ENCODE peak calls at places on chromosome 3, in five cellular contexts. S is IMR-90, U is Calu3, V is RWPE1, Y is GM20000. T is an unnamed sample.

GRCh38 chr3:172175254-172175599 is 135.8 kb downstream of the FNDC3B start:
- DNase-seq in U (no peak), Y (no peak), V (no peak), S (no peak), T (no peak)

GRCh38 chr3:31132132-31132769 is 237.8 kb upstream of the GADL1 start:
- DNase-seq in Y (peak; percentile 8), S (peak; percentile 53), V (peak; percentile 36), U (peak; percentile 17), T (no peak)

GRCh38 chr3:58052373-58053273 is 44.4 kb downstream of the FLNB start:
- DNase-seq in Y (no peak), U (peak; percentile 77), S (peak; percentile 99), V (peak; percentile 88), T (peak; percentile 75)

GRCh38 chr3:61927332-61927731 is 366.0 kb downstream of the PTPRG start:
- DNase-seq in S (peak; percentile 77), V (no peak), Y (no peak), U (no peak), T (no peak)

GRCh38 chr3:174156200-174156599 is 702.9 kb upstream of the NAALADL2 start:
- DNase-seq in V (no peak), Y (no peak), U (no peak), S (no peak), T (no peak)

GRCh38 chr3:149955449-149955848 is 15.2 kb downstream of the PFN2 start:
- DNase-seq in V (no peak), U (no peak), Y (no peak), S (no peak), T (no peak)

GRCh38 chr3:99753268-99753975 is 64.2 kb upstream of the CMSS1 start:
- DNase-seq in V (peak; percentile 53), S (peak; percentile 86), U (peak; percentile 42), Y (peak; percentile 47), T (no peak)

GRCh38 chr3:44016818-44017217 is 224.9 kb upstream of the TOPAZ1 start:
- DNase-seq in S (no peak), U (no peak), Y (no peak), V (no peak), T (no peak)

GRCh38 chr3:53846134-53846850 is at the start of the genes CHDH and IL17RB:
- DNase-seq in S (no peak), U (peak; percentile 85), V (peak; percentile 5), Y (peak; percentile 84), T (no peak)

GRCh38 chr3:15050405-15051092 is 14.6 kb downstream of the MRPS25 start:
- DNase-seq in U (no peak), S (no peak), Y (peak; percentile 78), V (no peak), T (no peak)

GRCh38 chr3:169662215-169663070 is 1.1 kb downstream of the MECOM start:
- DNase-seq in V (peak; percentile 65), S (peak; percentile 57), U (peak; percentile 97), Y (peak; percentile 81), T (no peak)

GRCh38 chr3:182957676-182958075 is 22.7 kb downstream of the DCUN1D1 start:
- DNase-seq in U (no peak), S (no peak), V (no peak), Y (no peak), T (no peak)

DNA sequence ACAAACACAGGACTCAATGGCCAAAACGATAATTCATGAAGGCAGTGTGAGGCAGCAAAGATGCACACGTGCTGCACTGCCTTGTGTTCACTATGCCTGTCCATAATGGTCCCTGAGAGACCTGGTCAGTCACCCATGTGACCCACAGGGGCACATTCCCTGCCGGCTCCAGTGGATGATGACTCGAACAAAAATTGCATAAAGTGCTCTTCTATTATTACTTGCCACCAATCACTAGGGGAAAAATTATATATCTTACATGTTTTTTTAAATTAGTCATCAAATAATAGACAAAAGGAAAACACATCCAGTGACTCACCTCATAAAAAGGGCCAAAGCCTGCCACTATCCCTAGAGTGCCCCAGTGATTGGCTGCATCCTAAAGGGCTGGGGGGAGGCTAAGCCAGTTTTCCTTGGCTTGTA is 47.5 kb downstream of the UBP1 start:
- DNase-seq in Y (no peak), V (peak; percentile 84), U (peak; percentile 5), S (peak; percentile 93), T (no peak)
- TF ChIP-seq CTCF in Y (no peak), V (no peak), U (no peak), S (no peak), T (no peak)

GRCh38 chr3:175443682-175444081 is 584.5 kb downstream of the NAALADL2 start:
- DNase-seq in Y (no peak), V (no peak), S (no peak), U (no peak), T (no peak)
- TF ChIP-seq CTCF in Y (no peak), V (no peak), S (no peak), U (no peak), T (no peak)

GRCh38 chr3:157088506-157089454 is 71.2 kb downstream of the CCNL1 start:
- DNase-seq in U (peak; percentile 100), Y (peak; percentile 93), V (peak; percentile 97), S (peak; percentile 94), T (peak; percentile 80)
- TF ChIP-seq CTCF in U (peak; percentile 49), Y (no peak), V (no peak), S (peak; percentile 19), T (no peak)

GRCh38 chr3:42690766-42691680 is 5.7 kb downstream of the KLHL40 start:
- DNase-seq in U (no peak), S (no peak), Y (no peak), V (no peak), T (no peak)
- TF ChIP-seq CTCF in U (no peak), S (no peak), Y (no peak), V (no peak), T (no peak)

DNA sequence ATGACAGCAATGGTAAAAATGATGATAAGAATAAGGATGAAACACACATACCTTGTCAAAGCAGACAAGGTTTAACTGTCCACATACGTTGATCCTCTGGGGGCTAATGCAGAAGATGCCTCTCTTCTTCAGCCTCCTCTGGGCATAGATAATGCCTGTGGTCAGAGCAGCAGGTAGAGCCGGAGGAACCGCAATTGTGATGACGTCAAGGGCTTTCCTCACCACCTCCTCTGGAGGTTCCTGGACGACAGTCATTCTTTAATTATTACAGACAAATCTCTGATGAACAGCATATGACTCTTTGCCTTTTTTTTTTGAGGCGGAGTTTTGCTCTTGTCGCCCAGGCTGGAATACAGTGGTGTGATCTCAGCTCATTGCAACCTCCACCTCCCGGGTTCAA is 86.3 kb upstream of the ATP13A5 start:
- DNase-seq in Y (no peak), S (no peak), U (no peak), V (no peak), T (no peak)
- TF ChIP-seq CTCF in Y (no peak), S (no peak), U (no peak), V (no peak), T (no peak)

DNA sequence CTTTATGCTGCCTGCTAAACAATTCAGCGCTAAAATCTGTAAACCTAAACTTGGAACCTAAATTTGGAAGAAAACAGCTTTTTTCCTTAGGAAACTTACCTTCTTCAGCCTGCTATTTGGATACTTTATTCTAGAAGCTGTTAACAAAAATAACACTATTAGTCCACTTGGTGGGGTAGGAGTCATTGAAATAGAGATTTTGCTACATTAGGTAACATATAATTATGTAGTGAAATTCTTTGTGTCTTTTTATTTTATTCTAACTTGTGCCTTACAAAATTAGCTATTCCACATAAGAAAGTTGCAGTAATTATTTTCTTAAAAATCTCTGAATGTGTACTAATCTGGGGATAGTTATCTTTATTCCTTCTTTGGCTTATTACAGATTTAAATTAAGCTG is 360.4 kb upstream of the ROBO2 start:
- DNase-seq in V (no peak), U (no peak), S (no peak), Y (no peak), T (no peak)
- TF ChIP-seq CTCF in V (no peak), U (no peak), S (no peak), Y (no peak), T (no peak)

GRCh38 chr3:16264708-16265454 is at the start of the genes DPH3 and OXNAD1:
- DNase-seq in V (peak; percentile 96), Y (peak; percentile 92), S (peak; percentile 100), U (peak; percentile 98), T (peak; percentile 100)
- TF ChIP-seq CTCF in V (no peak), Y (no peak), S (no peak), U (no peak), T (no peak)